ENCODE peak calls at places on chromosomes 11 and 22, in seven cellular contexts. Q is body of pancreas, P is HCT116, X is A549, O is stomach, I is H1, Y is gastrocnemius medialis. S is an unnamed sample.

GRCh38 chr11:18650859-18651557 is 16.9 kb upstream of the SPTY2D1 start:
- DNase-seq in O (peak; percentile 57), Y (no peak), P (peak; percentile 69), I (peak; percentile 31), Q (peak; percentile 69), X (no peak), S (peak; percentile 76)

GRCh38 chr11:116071241-116071640 is 567.0 kb upstream of the CADM1 start:
- DNase-seq in P (no peak), Y (no peak), Q (no peak), O (no peak), X (no peak), I (no peak), S (no peak)

GRCh38 chr11:7637447-7638157 is 35.7 kb downstream of the CYB5R2 start:
- DNase-seq in X (no peak), I (no peak), Q (peak; percentile 39), O (no peak), Y (no peak), P (no peak), S (peak; percentile 73)

GRCh38 chr11:27717801-27718229 is 17.6 kb upstream of the BDNF start:
- DNase-seq in P (no peak), X (no peak), O (no peak), I (no peak), Y (no peak), Q (no peak), S (no peak)

GRCh38 chr11:44596541-44597276 is 31.2 kb downstream of the CD82 start:
- DNase-seq in I (no peak), O (no peak), P (no peak), Q (no peak), Y (no peak), X (no peak), S (no peak)

GRCh38 chr11:13116491-13116890 is 107.4 kb downstream of the RASSF10 start:
- DNase-seq in O (no peak), Y (no peak), P (no peak), Q (no peak), I (no peak), X (no peak), S (no peak)

GRCh38 chr11:129593098-129593497 is 217.4 kb downstream of the BARX2 start:
- DNase-seq in X (no peak), I (no peak), Q (peak; percentile 64), O (no peak), Y (no peak), P (no peak), S (no peak)

GRCh38 chr11:114440971-114441810 is 1.9 kb downstream of the REXO2 start:
- DNase-seq in Q (no peak), P (no peak), O (no peak), X (no peak), I (no peak), Y (no peak), S (no peak)

GRCh38 chr11:122038543-122038942 is 77.5 kb downstream of the BLID start:
- DNase-seq in X (no peak), Y (no peak), O (no peak), I (no peak), Q (no peak), P (no peak), S (no peak)

GRCh38 chr22:30982501-30982900 is 13.4 kb downstream of the TUG1 start:
- DNase-seq in P (no peak), Q (no peak), Y (no peak), O (no peak), X (no peak), I (no peak), S (no peak)

GRCh38 chr11:21495879-21496278 is 697.0 kb upstream of the ANO5 start:
- DNase-seq in P (no peak), O (no peak), Y (no peak), X (no peak), I (no peak), Q (no peak), S (no peak)

GRCh38 chr22:47207846-47208554 is 445.6 kb downstream of the TBC1D22A start:
- DNase-seq in Q (no peak), P (no peak), O (peak; percentile 20), X (no peak), I (no peak), Y (no peak), S (no peak)

GRCh38 chr11:33706546-33706945 is 5.9 kb upstream of the C11orf91 start:
- DNase-seq in Q (no peak), O (no peak), Y (no peak), X (no peak), I (no peak), P (no peak), S (no peak)

GRCh38 chr11:64564419-64564818 is 26.6 kb upstream of the SLC22A12 start:
- DNase-seq in Q (no peak), I (no peak), Y (no peak), X (no peak), O (no peak), P (no peak), S (no peak)

GRCh38 chr11:124869331-124869730 is 4.1 kb downstream of the ROBO3 start:
- DNase-seq in P (no peak), Q (no peak), I (no peak), O (no peak), X (no peak), Y (no peak), S (no peak)

GRCh38 chr11:69199583-69200295 is 44.0 kb downstream of the SMIM38 start:
- DNase-seq in Q (no peak), P (no peak), Y (no peak), X (no peak), I (no peak), O (no peak), S (no peak)

GRCh38 chr11:69201048-69201365 is 45.3 kb downstream of the SMIM38 start:
- DNase-seq in P (no peak), Y (no peak), Q (no peak), I (no peak), X (no peak), O (no peak), S (peak; percentile 53)

GRCh38 chr11:69201764-69202370 is 46.1 kb downstream of the SMIM38 start:
- DNase-seq in O (no peak), I (no peak), P (no peak), Q (no peak), Y (no peak), X (no peak), S (peak; percentile 65)

GRCh38 chr11:69198891-69199582 is 43.3 kb downstream of the SMIM38 start:
- DNase-seq in P (no peak), Q (no peak), Y (no peak), X (no peak), I (no peak), O (no peak), S (no peak)

DNA sequence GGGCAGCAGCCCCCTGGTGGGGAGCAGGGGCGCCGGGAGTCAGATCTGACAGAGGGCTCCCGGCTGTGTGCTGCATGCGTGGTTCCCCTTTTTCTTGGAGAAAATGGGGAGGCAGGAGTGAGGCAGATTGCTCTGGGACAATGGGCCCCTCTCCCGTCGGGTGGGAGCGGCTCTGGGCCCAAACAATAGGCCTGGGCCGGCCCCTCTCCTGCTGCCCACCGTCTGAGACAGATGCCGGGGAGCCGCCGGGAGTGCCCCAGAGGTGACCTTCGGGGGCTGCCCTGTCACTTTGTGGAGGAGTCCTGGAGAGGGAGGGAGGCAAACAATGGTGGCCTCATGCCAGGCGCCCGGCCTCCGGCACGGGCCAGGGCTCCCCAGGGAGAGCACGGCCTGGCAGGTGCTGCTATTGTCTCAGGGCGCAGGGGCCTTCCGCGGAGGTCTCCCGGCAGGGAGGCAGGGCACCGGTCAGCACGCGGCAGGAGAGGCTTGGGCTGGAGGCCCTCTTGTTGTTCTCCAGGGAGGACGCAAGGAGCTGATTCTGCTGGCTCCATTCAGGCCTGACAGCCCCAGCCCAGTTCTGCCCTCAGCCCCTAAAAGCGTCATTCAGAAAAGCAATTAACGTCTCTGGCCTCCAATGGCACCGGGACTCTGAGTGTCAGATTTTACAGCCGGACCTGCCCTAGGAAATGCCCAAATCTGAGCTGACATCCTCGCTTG is 44.8 kb downstream of the SMIM38 start:
- DNase-seq in O (no peak), P (no peak), Y (no peak), X (no peak), Q (no peak), I (no peak), S (peak; percentile 53)
- TF ChIP-seq CTCF in O (no peak), P (no peak), Y (no peak), X (no peak), Q (no peak), I (no peak), S (no peak)

GRCh38 chr22:44361391-44362126 is 48.8 kb upstream of the SHISAL1 start:
- DNase-seq in X (no peak), Q (no peak), I (no peak), O (no peak), P (no peak), Y (no peak), S (no peak)
- H3K4me3 ChIP-seq in X (no peak overlapping the region), Q (no peak overlapping the region), I (no peak overlapping the region), O (no peak overlapping the region), P (no peak overlapping the region), Y (no peak overlapping the region), S (no peak overlapping the region)

DNA sequence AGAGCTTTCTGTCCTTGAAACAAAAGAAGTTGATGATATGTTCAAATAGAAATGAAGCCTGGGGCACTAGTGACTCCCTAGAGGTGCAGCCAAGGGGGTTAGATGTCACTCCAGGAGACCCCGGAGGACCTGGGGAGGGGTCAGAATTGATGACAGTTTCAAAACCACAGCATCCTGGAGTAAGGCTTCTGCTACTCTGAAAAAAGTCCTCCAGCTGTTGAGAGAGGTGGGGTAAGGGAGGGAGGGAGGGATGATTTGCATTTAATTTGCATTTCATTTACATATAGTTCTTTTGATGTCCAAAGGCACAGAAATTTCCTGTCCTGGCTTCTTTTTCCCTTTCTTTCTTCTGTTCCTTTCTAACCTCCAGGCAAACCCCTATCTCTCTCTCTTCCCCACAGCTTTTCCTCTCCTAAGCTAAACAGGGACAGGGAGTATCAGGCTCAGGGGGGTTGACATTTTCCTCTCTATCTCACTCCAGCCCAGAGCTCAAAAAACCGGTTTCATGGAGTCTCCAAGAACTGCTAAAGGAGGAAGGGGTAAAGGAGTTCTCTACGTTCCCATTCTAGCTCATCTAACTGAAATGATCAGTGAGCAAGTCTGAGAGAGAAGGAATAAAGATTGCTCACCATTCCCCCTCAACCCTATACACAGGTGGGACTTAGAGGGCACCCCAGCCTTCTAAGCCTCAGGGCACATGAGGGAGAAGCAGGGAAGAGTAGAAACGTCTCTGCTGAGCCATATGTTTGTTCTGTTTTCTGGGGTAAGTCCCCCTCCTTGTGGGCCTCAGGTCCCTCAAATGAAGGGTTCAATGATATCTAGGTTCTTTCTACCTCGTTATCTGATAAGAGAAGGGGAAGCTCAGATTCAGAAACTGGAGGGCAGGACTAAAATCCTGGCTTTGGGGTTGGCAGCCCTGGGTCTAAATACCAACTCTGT is 3.5 kb upstream of the POU2F3 start:
- DNase-seq in P (peak; percentile 37), X (no peak), Q (no peak), Y (no peak), O (no peak), I (no peak), S (no peak)
- TF ChIP-seq POLR2A in P (peak; percentile 99), X (no peak), Q (no peak), Y (no peak), O (no peak), I (no peak), S (no peak)

DNA sequence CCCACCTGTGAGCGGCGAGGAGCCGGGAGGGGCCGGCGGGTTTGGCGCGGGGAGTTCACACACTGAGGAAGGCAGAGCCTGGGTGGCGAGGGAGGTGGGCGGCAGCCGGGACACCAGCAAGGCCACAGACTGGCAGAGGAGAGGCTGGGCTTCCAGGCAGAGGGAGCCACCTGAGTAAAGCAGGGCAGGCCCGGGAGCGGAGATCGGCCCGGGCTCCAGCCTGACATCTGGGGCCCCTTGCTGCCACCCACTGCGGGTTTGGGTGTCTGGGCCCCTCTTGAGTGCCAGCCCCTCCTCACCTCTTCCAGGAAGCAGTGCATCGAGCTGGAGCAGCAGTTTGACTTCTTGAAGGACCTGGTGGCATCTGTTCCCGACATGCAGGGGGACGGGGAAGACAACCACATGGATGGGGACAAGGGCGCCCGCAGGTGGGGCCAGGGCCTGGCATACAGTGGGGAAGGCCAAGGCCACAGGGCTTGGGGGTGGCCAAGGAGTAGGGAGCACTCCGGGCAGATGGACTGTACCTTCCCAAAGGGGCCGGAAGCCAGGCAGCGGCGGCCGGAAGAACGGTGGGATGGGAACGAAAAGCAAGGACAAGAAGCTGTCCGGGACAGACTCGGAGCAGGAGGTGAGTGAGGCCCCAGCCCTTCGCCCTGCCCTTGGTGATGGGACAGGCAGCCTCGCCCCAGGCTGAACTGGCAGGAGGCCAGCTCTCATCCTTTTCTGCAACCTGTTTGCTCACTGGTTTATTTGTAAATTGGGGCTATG is 993 bp downstream of the DRAP1 start:
- DNase-seq in P (no peak), Q (no peak), I (no peak), Y (no peak), X (no peak), O (no peak), S (no peak)
- TF ChIP-seq CTCF in P (no peak), Q (no peak), I (no peak), Y (no peak), X (no peak), O (no peak), S (no peak)

S was measured in lower leg skin.